ENCODE peak calls at places on chromosomes 7 and 10, in seven cellular contexts. T is AG09309; Z is epithelial cell of esophagus; X is GDM1; M is astrocyte of the spinal cord; E is Jurkat, Clone E6-1; J is fibroblast of lung. B is an unnamed sample.

GRCh38 chr7:42183547-42183946 is 53.5 kb downstream of the GLI3 start:
- DNase-seq in T (no peak), Z (peak), X (no peak), M (peak), E (no peak), J (peak), B (no peak)

GRCh38 chr10:71483871-71484270 is 87.2 kb downstream of the CDH23 start:
- DNase-seq in T (no peak), Z (no peak), X (no peak), M (no peak), E (no peak), J (no peak), B (no peak)

GRCh38 chr7:149468208-149468607 is 7.3 kb upstream of the ZNF777 start:
- DNase-seq in T (peak), Z (peak), X (no peak), M (peak), E (no peak), J (no peak), B (no peak)

GRCh38 chr7:134694299-134694698 is 47.6 kb downstream of the BPGM start:
- DNase-seq in T (no peak), Z (no peak), X (no peak), M (no peak), E (no peak), J (no peak), B (no peak)

GRCh38 chr7:36036590-36036989 is 116.5 kb upstream of the EEPD1 start:
- DNase-seq in T (no peak), Z (peak), X (no peak), M (no peak), E (no peak), J (no peak), B (no peak)

GRCh38 chr7:55572378-55573233 is at the start of gene VOPP1:
- DNase-seq in T (no peak), Z (peak), X (peak), M (peak), E (peak), J (peak), B (no peak)

GRCh38 chr10:130737622-130738021 is 573.9 kb downstream of the TCERG1L start:
- DNase-seq in T (no peak), Z (peak), X (no peak), M (no peak), E (peak), J (no peak), B (no peak)

GRCh38 chr7:151248191-151249033 is at the start of gene SMARCD3:
- DNase-seq in T (no peak), Z (peak), X (no peak), M (peak), E (no peak), J (peak), B (no peak)

GRCh38 chr7:155694846-155695245 is 50.4 kb downstream of the RBM33 start:
- DNase-seq in T (no peak), Z (no peak), X (no peak), M (peak), E (no peak), J (peak), B (no peak)

GRCh38 chr10:4770766-4771553 is 55.0 kb upstream of the AKR1E2 start:
- DNase-seq in T (peak), Z (peak), X (peak), M (peak), E (no peak), J (peak), B (peak)

GRCh38 chr10:127196227-127196954 is at the start of gene INSYN2A:
- DNase-seq in T (no peak), Z (peak), X (no peak), M (peak), E (no peak), J (peak), B (no peak)

GRCh38 chr7:50641442-50642405 is 76.5 kb upstream of the DDC start:
- DNase-seq in T (no peak), Z (no peak), X (no peak), M (no peak), E (no peak), J (no peak), B (no peak)